ENCODE peak calls at places on chromosomes 3 and 15, in four cellular contexts. One of them, this sample, is unnamed.

GRCh38 chr15:75790631-75791336 is 52.5 kb upstream of the UBE2Q2 start:
- DNase-seq in activated CD4-positive, alpha-beta T cell treated with anti-CD3 and anti-CD28 coated beads, Interleukin-2, amount 50 U/mL, for 48 hours: no peak
- DNase-seq in AG08395: no peak
- DNase-seq in MV-4-11: no peak
- DNase-seq in this sample: no peak

GRCh38 chr3:98778852-98779379 is 15.8 kb downstream of the ST3GAL6 start:
- DNase-seq in activated CD4-positive, alpha-beta T cell treated with anti-CD3 and anti-CD28 coated beads, Interleukin-2, amount 50 U/mL, for 48 hours: no peak
- DNase-seq in AG08395: peak
- DNase-seq in MV-4-11: peak
- DNase-seq in this sample: no peak

GRCh38 chr15:93278006-93278405 is 189.0 kb upstream of the RGMA start:
- DNase-seq in activated CD4-positive, alpha-beta T cell treated with anti-CD3 and anti-CD28 coated beads, Interleukin-2, amount 50 U/mL, for 48 hours: no peak
- DNase-seq in AG08395: no peak
- DNase-seq in MV-4-11: no peak
- DNase-seq in this sample: peak

GRCh38 chr3:171874251-171874679 is 31.1 kb downstream of the TMEM212 start:
- DNase-seq in activated CD4-positive, alpha-beta T cell treated with anti-CD3 and anti-CD28 coated beads, Interleukin-2, amount 50 U/mL, for 48 hours: no peak
- DNase-seq in AG08395: peak
- DNase-seq in MV-4-11: no peak
- DNase-seq in this sample: no peak

GRCh38 chr15:23035964-23036566 is 3.3 kb downstream of the TUBGCP5 start:
- DNase-seq in activated CD4-positive, alpha-beta T cell treated with anti-CD3 and anti-CD28 coated beads, Interleukin-2, amount 50 U/mL, for 48 hours: peak
- DNase-seq in AG08395: peak
- DNase-seq in MV-4-11: peak
- DNase-seq in this sample: peak

GRCh38 chr15:59268199-59268979 is 61.7 kb downstream of the LDHAL6B start:
- DNase-seq in activated CD4-positive, alpha-beta T cell treated with anti-CD3 and anti-CD28 coated beads, Interleukin-2, amount 50 U/mL, for 48 hours: no peak
- DNase-seq in AG08395: peak
- DNase-seq in MV-4-11: peak
- DNase-seq in this sample: no peak

GRCh38 chr15:88618686-88619085 is 2.5 kb upstream of the AEN start:
- DNase-seq in activated CD4-positive, alpha-beta T cell treated with anti-CD3 and anti-CD28 coated beads, Interleukin-2, amount 50 U/mL, for 48 hours: no peak
- DNase-seq in AG08395: no peak
- DNase-seq in MV-4-11: no peak
- DNase-seq in this sample: no peak

GRCh38 chr3:140050977-140051957 is 116.3 kb downstream of the CLSTN2 start:
- DNase-seq in activated CD4-positive, alpha-beta T cell treated with anti-CD3 and anti-CD28 coated beads, Interleukin-2, amount 50 U/mL, for 48 hours: peak
- DNase-seq in AG08395: no peak
- DNase-seq in MV-4-11: no peak
- DNase-seq in this sample: no peak

GRCh38 chr3:65605876-65606432 is 432.8 kb downstream of the MAGI1 start:
- DNase-seq in activated CD4-positive, alpha-beta T cell treated with anti-CD3 and anti-CD28 coated beads, Interleukin-2, amount 50 U/mL, for 48 hours: no peak
- DNase-seq in AG08395: peak
- DNase-seq in MV-4-11: no peak
- DNase-seq in this sample: no peak

GRCh38 chr15:51281368-51281967 is 56.9 kb downstream of the CYP19A1 start:
- DNase-seq in activated CD4-positive, alpha-beta T cell treated with anti-CD3 and anti-CD28 coated beads, Interleukin-2, amount 50 U/mL, for 48 hours: peak
- DNase-seq in AG08395: peak
- DNase-seq in MV-4-11: peak
- DNase-seq in this sample: peak

GRCh38 chr3:188948658-188949400 is 222.9 kb upstream of the TPRG1 start:
- DNase-seq in activated CD4-positive, alpha-beta T cell treated with anti-CD3 and anti-CD28 coated beads, Interleukin-2, amount 50 U/mL, for 48 hours: no peak
- DNase-seq in AG08395: peak
- DNase-seq in MV-4-11: peak
- DNase-seq in this sample: no peak

GRCh38 chr15:57259511-57260143 is 116.7 kb upstream of the CGNL1 start:
- DNase-seq in activated CD4-positive, alpha-beta T cell treated with anti-CD3 and anti-CD28 coated beads, Interleukin-2, amount 50 U/mL, for 48 hours: no peak
- DNase-seq in AG08395: no peak
- DNase-seq in MV-4-11: no peak
- DNase-seq in this sample: peak

GRCh38 chr15:38042707-38043445 is 108.4 kb downstream of the TMCO5A start:
- DNase-seq in activated CD4-positive, alpha-beta T cell treated with anti-CD3 and anti-CD28 coated beads, Interleukin-2, amount 50 U/mL, for 48 hours: no peak
- DNase-seq in AG08395: no peak
- DNase-seq in MV-4-11: no peak
- DNase-seq in this sample: no peak

GRCh38 chr3:136805795-136806194 is 13.1 kb upstream of the SLC35G2 start:
- DNase-seq in activated CD4-positive, alpha-beta T cell treated with anti-CD3 and anti-CD28 coated beads, Interleukin-2, amount 50 U/mL, for 48 hours: no peak
- DNase-seq in AG08395: no peak
- DNase-seq in MV-4-11: peak
- DNase-seq in this sample: no peak

GRCh38 chr3:134423153-134423552 is 48.9 kb upstream of the AMOTL2 start:
- DNase-seq in activated CD4-positive, alpha-beta T cell treated with anti-CD3 and anti-CD28 coated beads, Interleukin-2, amount 50 U/mL, for 48 hours: no peak
- DNase-seq in AG08395: peak
- DNase-seq in MV-4-11: no peak
- DNase-seq in this sample: peak

GRCh38 chr3:125032100-125032643 is 23.6 kb downstream of the HEG1 start:
- DNase-seq in activated CD4-positive, alpha-beta T cell treated with anti-CD3 and anti-CD28 coated beads, Interleukin-2, amount 50 U/mL, for 48 hours: no peak
- DNase-seq in AG08395: peak
- DNase-seq in MV-4-11: no peak
- DNase-seq in this sample: no peak

This sample was measured in nephron progenitor cell.